ENCODE peak calls at places on chromosome 1, in eight cellular contexts. U, B, R, K, Z, Q, N and E are unnamed samples.

GRCh38 chr1:238323483-238323882 is 432.8 kb upstream of the ZP4 start:
- DNase-seq in U (no peak), B (no peak), R (no peak), K (no peak), Z (no peak), Q (no peak), N (no peak), E (no peak)

GRCh38 chr1:167057297-167057688 is 32.9 kb downstream of the GPA33 start:
- DNase-seq in U (peak; percentile 74), B (peak; percentile 51), R (peak; percentile 39), K (peak; percentile 12), Z (no peak), Q (peak; percentile 72), N (peak; percentile 27), E (peak; percentile 56)

GRCh38 chr1:201566933-201567801 is 28.2 kb downstream of the NAV1 start:
- DNase-seq in U (no peak), B (no peak), R (no peak), K (no peak), Z (no peak), Q (no peak), N (no peak), E (no peak)

GRCh38 chr1:217133958-217134856 is 411.0 kb upstream of the ESRRG start:
- DNase-seq in U (no peak), B (no peak), R (peak; percentile 1), K (no peak), Z (no peak), Q (peak; percentile 50), N (peak; percentile 20), E (no peak)

GRCh38 chr1:175373786-175374623 is 181.4 kb upstream of the KIAA0040 start:
- DNase-seq in U (no peak), B (peak; percentile 29), R (no peak), K (no peak), Z (no peak), Q (peak; percentile 9), N (peak; percentile 8), E (peak; percentile 50)

GRCh38 chr1:22314676-22315075 is 137.0 kb upstream of the ZBTB40 start:
- DNase-seq in U (no peak), B (no peak), R (no peak), K (no peak), Z (no peak), Q (no peak), N (no peak), E (no peak)

GRCh38 chr1:181772714-181773113 is 288.8 kb downstream of the ZNF648 start:
- DNase-seq in U (no peak), B (no peak), R (no peak), K (no peak), Z (no peak), Q (no peak), N (no peak), E (no peak)

GRCh38 chr1:62625415-62625814 is 28.1 kb downstream of the ANGPTL3 start:
- DNase-seq in U (no peak), B (no peak), R (no peak), K (no peak), Z (no peak), Q (no peak), N (peak; percentile 30), E (no peak)

GRCh38 chr1:54314691-54315455 is 91.3 kb downstream of the SSBP3 start:
- DNase-seq in U (no peak), B (no peak), R (no peak), K (no peak), Z (no peak), Q (no peak), N (no peak), E (no peak)

GRCh38 chr1:11132571-11133293 is 33.1 kb upstream of the EXOSC10 start:
- DNase-seq in U (no peak), B (no peak), R (no peak), K (no peak), Z (no peak), Q (no peak), N (no peak), E (no peak)

GRCh38 chr1:226482975-226483660 is 65.4 kb upstream of the STUM start:
- DNase-seq in U (no peak), B (no peak), R (no peak), K (no peak), Z (no peak), Q (no peak), N (peak; percentile 11), E (no peak)

GRCh38 chr1:117883620-117884019 is 45.8 kb downstream of the GDAP2 start:
- DNase-seq in U (no peak), B (no peak), R (no peak), K (no peak), Z (no peak), Q (no peak), N (no peak), E (no peak)

GRCh38 chr1:162631546-162632233 is 574 bp upstream of the DDR2 start:
- DNase-seq in U (no peak), B (no peak), R (peak; percentile 84), K (no peak), Z (no peak), Q (peak; percentile 56), N (peak; percentile 78), E (no peak)

GRCh38 chr1:153677718-153678518 is 570 bp upstream of the NPR1 start:
- DNase-seq in U (peak; percentile 15), B (peak; percentile 69), R (peak; percentile 63), K (no peak), Z (no peak), Q (peak; percentile 43), N (peak; percentile 60), E (peak; percentile 66)

GRCh38 chr1:55474168-55474786 is 259.1 kb upstream of the USP24 start:
- DNase-seq in U (no peak), B (peak; percentile 18), R (peak; percentile 85), K (no peak), Z (no peak), Q (peak; percentile 33), N (peak; percentile 56), E (no peak)